ENCODE peak calls at places on chromosomes 5 and 9, in six cellular contexts. Z is A549, L is HepG2, D is sigmoid colon, E is tibial nerve, Y is stomach. N is an unnamed sample.

GRCh38 chr5:151757233-151758140 is 944 bp downstream of the ATOX1 start:
- DNase-seq in Z (no peak), L (no peak), D (no peak), E (no peak), Y (no peak), N (no peak)

GRCh38 chr5:150315245-150315644 is 12.5 kb upstream of the ARSI start:
- DNase-seq in Z (no peak), L (no peak), D (no peak), E (no peak), Y (no peak), N (no peak)

GRCh38 chr5:71666321-71666720 is 52.8 kb upstream of the CARTPT start:
- DNase-seq in Z (no peak), L (no peak), D (no peak), E (no peak), Y (no peak), N (no peak)

GRCh38 chr9:6197330-6197729 is 18.3 kb upstream of the IL33 start:
- DNase-seq in Z (no peak), L (peak), D (no peak), E (no peak), Y (no peak), N (no peak)

GRCh38 chr9:34723141-34723540 is 13.2 kb upstream of the CCL21 start:
- DNase-seq in Z (no peak), L (no peak), D (no peak), E (no peak), Y (no peak), N (no peak)

GRCh38 chr5:65157906-65158603 is 323.7 kb downstream of the ADAMTS6 start:
- DNase-seq in Z (no peak), L (peak), D (no peak), E (no peak), Y (no peak), N (no peak)

GRCh38 chr9:20623021-20623747 is 885 bp upstream of the MLLT3 start:
- DNase-seq in Z (peak), L (no peak), D (peak), E (no peak), Y (peak), N (no peak)

GRCh38 chr5:62343428-62343827 is 37.4 kb downstream of the KIF2A start:
- DNase-seq in Z (no peak), L (no peak), D (no peak), E (no peak), Y (no peak), N (no peak)

GRCh38 chr9:137640862-137641261 is 22.1 kb downstream of the EHMT1 start:
- DNase-seq in Z (no peak), L (no peak), D (no peak), E (no peak), Y (no peak), N (no peak)

GRCh38 chr5:95960802-95961616 is 642 bp downstream of the ELL2 start:
- DNase-seq in Z (peak), L (peak), D (peak), E (peak), Y (peak), N (peak)

GRCh38 chr5:95962475-95962773 is 773 bp upstream of the ELL2 start:
- DNase-seq in Z (no peak), L (no peak), D (no peak), E (no peak), Y (no peak), N (no peak)

GRCh38 chr5:95959964-95960801 is 1.5 kb downstream of the ELL2 start:
- DNase-seq in Z (peak), L (no peak), D (peak), E (no peak), Y (no peak), N (no peak)

GRCh38 chr5:95962785-95963184 is 1.1 kb upstream of the ELL2 start:
- DNase-seq in Z (no peak), L (peak), D (no peak), E (no peak), Y (no peak), N (no peak)

GRCh38 chr5:95961617-95962474 is at the start of gene ELL2:
- DNase-seq in Z (peak), L (peak), D (peak), E (peak), Y (peak), N (peak)
- TF ChIP-seq EP300 in Z (peak), L (no peak), D (peak), E (peak), Y (peak), N (peak)

GRCh38 chr9:95874303-95874988 is 1.0 kb upstream of the ERCC6L2 start:
- DNase-seq in Z (no peak), L (peak), D (no peak), E (no peak), Y (no peak), N (no peak)

GRCh38 chr9:95876595-95876994 is 1.1 kb downstream of the ERCC6L2 start:
- DNase-seq in Z (no peak), L (peak), D (no peak), E (no peak), Y (no peak), N (no peak)

GRCh38 chr9:95876138-95876444 is 600 bp downstream of the ERCC6L2 start:
- DNase-seq in Z (no peak), L (no peak), D (no peak), E (no peak), Y (no peak), N (no peak)

GRCh38 chr9:95875305-95876137 is at the start of gene ERCC6L2:
- DNase-seq in Z (peak), L (peak), D (peak), E (peak), Y (peak), N (peak)

DNA sequence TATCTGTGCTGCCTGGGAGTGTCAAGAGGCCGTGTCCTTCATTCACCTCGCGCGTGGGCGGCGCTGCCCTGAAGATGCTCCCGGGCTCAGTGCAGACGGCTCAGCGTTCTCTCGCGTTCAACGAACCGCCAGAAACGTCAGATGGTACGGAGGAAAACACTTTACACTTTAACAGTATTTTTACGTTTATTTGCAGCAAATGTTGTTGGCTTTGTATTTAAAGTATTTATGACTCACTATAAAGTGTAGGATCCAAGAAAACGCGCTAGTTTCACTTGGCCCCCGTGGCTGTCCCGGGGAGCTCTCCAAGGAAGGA is 544 bp upstream of the ERCC6L2 start:
- DNase-seq in Z (peak), L (peak), D (peak), E (peak), Y (peak), N (no peak)
- H3K4me3 ChIP-seq in Z (no peak), L (no peak), D (no peak), E (no peak), Y (no peak), N (no peak)

GRCh38 chr5:171533153-171533552 is 113.7 kb downstream of the FGF18 start:
- DNase-seq in Z (no peak), L (no peak), D (no peak), E (no peak), Y (no peak), N (no peak)

GRCh38 chr5:171537463-171537862 is 118.0 kb downstream of the FGF18 start:
- DNase-seq in Z (no peak), L (no peak), D (no peak), E (no peak), Y (no peak), N (no peak)

GRCh38 chr5:171535162-171535561 is 115.7 kb downstream of the FGF18 start:
- DNase-seq in Z (no peak), L (no peak), D (no peak), E (no peak), Y (no peak), N (no peak)

GRCh38 chr5:171531638-171532037 is 112.2 kb downstream of the FGF18 start:
- DNase-seq in Z (no peak), L (no peak), D (no peak), E (no peak), Y (no peak), N (no peak)

GRCh38 chr5:171534009-171534895 is 114.8 kb downstream of the FGF18 start:
- DNase-seq in Z (no peak), L (no peak), D (no peak), E (no peak), Y (peak), N (no peak)
- TF ChIP-seq EP300 in Z (no peak), L (no peak), D (no peak), E (no peak), Y (no peak), N (no peak)

GRCh38 chr5:138833095-138833494 is 42.0 kb downstream of the LRRTM2 start:
- DNase-seq in Z (no peak), L (no peak), D (no peak), E (no peak), Y (no peak), N (no peak)

GRCh38 chr5:138841531-138841930 is 33.6 kb downstream of the LRRTM2 start:
- DNase-seq in Z (no peak), L (no peak), D (no peak), E (no peak), Y (no peak), N (no peak)

GRCh38 chr5:138840100-138840499 is 35.0 kb downstream of the LRRTM2 start:
- DNase-seq in Z (no peak), L (no peak), D (no peak), E (no peak), Y (no peak), N (no peak)

GRCh38 chr5:138833726-138834480 is 41.2 kb downstream of the LRRTM2 start:
- DNase-seq in Z (no peak), L (no peak), D (no peak), E (no peak), Y (no peak), N (no peak)

GRCh38 chr5:138837160-138837559 is 38.0 kb downstream of the LRRTM2 start:
- DNase-seq in Z (no peak), L (no peak), D (no peak), E (no peak), Y (no peak), N (no peak)
- H3K4me3 ChIP-seq in Z (no peak), L (no peak), D (no peak), E (no peak), Y (no peak), N (no peak)

DNA sequence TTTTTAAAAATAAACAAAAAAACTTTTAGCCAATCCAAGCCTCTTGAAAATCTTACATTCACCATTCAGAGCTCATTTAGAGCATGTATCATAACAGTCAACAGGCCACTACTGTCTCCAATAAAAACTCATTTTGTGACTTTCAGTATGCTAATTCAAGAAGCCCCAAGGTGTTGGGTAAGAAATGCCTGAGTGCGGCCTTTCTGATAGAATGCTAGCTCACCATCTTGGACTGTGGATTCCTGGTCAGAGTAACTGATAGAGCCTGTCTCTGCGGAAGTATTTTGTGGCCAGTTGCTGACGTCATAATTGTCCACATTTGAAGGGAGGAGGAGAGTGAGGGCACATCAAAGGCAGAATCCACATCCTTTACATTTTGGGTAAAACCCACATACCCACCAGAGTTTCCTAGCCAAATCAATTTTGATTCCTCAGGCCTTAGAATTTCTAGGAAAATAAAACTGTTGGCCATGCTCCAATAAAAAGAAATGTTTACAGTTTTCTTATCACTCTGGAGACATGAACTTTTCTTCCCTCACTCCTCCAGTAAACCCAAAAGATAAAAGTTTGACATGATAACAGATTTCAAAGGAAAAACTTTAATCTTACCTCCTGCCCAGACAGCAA is 41.1 kb upstream of the ERCC6L2 start:
- DNase-seq in Z (no peak), L (no peak), D (no peak), E (no peak), Y (no peak), N (no peak)
- TF ChIP-seq EP300 in Z (no peak), L (no peak), D (no peak), E (no peak), Y (no peak), N (no peak)

DNA sequence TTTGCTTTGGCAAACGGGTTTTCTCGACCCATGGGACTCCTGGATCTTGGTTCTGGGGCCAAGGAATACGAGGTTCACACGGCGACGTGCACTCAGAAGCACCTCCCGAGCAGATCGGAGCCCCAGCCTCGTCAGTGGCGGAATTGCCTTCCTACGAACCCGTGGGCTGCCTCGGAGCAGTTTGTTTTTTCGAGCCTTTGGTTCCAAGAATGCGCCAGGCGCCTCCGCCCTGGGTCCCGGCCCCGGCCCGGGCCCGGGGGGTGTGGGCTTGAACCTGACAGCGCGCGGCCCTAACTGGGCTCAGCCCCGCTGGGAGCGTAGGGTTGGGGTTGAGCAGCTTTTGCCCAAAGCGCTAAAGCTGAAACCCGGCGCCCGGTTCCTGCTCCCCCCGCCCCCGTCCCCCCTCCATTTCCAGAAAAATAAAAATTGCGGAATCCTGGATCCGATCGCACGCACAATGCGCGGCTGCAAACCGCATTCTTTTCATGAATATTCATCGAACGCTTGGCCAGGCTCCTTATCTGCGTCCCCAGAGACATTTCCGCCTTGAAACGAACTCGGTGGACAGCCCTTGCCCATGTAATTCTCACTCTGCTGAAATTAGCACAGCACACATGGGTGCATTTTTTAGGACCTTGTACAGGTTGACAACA is 1.0 kb downstream of the BASP1 start:
- DNase-seq in Z (no peak), L (no peak), D (no peak), E (no peak), Y (no peak), N (no peak)
- H3K4me3 ChIP-seq in Z (peak), L (no peak), D (peak), E (peak), Y (peak), N (peak)

GRCh38 chr9:23822331-23823169 is 3.5 kb downstream of the ELAVL2 start:
- DNase-seq in Z (no peak), L (no peak), D (no peak), E (no peak), Y (no peak), N (no peak)

GRCh38 chr9:23825700-23826099 is 340 bp downstream of the ELAVL2 start:
- DNase-seq in Z (no peak), L (no peak), D (no peak), E (no peak), Y (no peak), N (no peak)

GRCh38 chr9:23825143-23825531 is 903 bp downstream of the ELAVL2 start:
- DNase-seq in Z (no peak), L (no peak), D (no peak), E (no peak), Y (no peak), N (no peak)

GRCh38 chr9:23824241-23825142 is 1.5 kb downstream of the ELAVL2 start:
- DNase-seq in Z (no peak), L (no peak), D (no peak), E (no peak), Y (no peak), N (no peak)

GRCh38 chr9:23826120-23826629 is at the start of gene ELAVL2:
- DNase-seq in Z (peak), L (no peak), D (peak), E (peak), Y (peak), N (no peak)
- TF ChIP-seq EP300 in Z (no peak), L (no peak), D (no peak), E (no peak), Y (no peak), N (no peak)

DNA sequence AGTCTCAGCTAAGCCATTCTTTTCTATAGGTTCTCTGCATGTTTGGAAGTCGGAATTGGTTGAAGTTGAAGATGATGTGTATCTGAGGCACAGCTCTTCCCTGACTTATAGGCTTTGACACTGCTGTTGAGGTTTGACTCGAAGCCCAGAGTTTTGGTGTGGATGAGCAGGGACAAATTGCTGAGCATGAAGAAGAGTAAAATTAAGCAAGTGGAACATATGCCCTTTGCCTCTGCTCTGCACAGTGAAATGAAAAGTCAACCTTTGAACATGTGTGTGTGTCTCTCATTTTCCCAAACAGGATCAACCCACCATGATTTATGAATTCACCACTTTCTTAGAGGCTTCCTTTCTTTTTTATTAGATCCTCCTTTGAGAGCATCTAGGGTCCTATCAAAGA is 8.5 kb downstream of the HMHB1 start:
- DNase-seq in Z (no peak), L (no peak), D (no peak), E (no peak), Y (no peak), N (no peak)
- H3K4me3 ChIP-seq in Z (no peak), L (no peak), D (no peak), E (no peak), Y (no peak), N (no peak)

N was measured in esophagus muscularis mucosa.